ENCODE peak calls at places on chromosome 19, in seven cellular contexts. B is Peyer's patch; M is AG04449; R is activated naive CD8-positive, alpha-beta T cell treated with anti-CD3 and anti-CD28 coated beads, Interleukin-2, amount 50 U/mL, for 16 hours; X is AG04450; W is posterior vena cava; C is GM12865. T is an unnamed sample.

GRCh38 chr19:45528149-45528743 is 21.0 kb downstream of the VASP start:
- DNase-seq in X (no peak), W (no peak), R (no peak), B (no peak), M (no peak), C (no peak), T (no peak)

GRCh38 chr19:3095375-3096191 is 1.4 kb downstream of the GNA11 start:
- DNase-seq in R (peak), M (no peak), B (peak), W (no peak), C (no peak), X (no peak), T (no peak)

GRCh38 chr19:38417544-38418506 is 8.2 kb downstream of the RASGRP4 start:
- DNase-seq in R (no peak), B (peak), X (no peak), W (peak), M (no peak), C (peak), T (peak)

GRCh38 chr19:55179570-55180484 is at the start of gene SYT5:
- DNase-seq in X (no peak), C (peak), M (no peak), R (peak), B (no peak), W (no peak), T (peak)

GRCh38 chr19:4910594-4911273 is 1.4 kb downstream of the UHRF1 start:
- DNase-seq in C (peak), B (peak), X (no peak), M (no peak), R (no peak), W (no peak), T (no peak)

GRCh38 chr19:3481241-3482090 is 1.1 kb upstream of the SMIM24 start:
- DNase-seq in B (no peak), M (no peak), R (no peak), C (no peak), X (no peak), W (no peak), T (no peak)

GRCh38 chr19:14517840-14518505 is at the start of gene DNAJB1:
- DNase-seq in B (peak), W (peak), C (peak), M (no peak), X (no peak), R (no peak), T (peak)

GRCh38 chr19:1755467-1756155 is 2.3 kb downstream of the ONECUT3 start:
- DNase-seq in X (no peak), C (no peak), B (no peak), M (no peak), R (no peak), W (no peak), T (no peak)

GRCh38 chr19:35379992-35380391 is 9.1 kb downstream of the GPR42 start:
- DNase-seq in M (no peak), X (no peak), R (no peak), W (no peak), B (no peak), C (no peak), T (no peak)